ENCODE peak calls at places on chromosomes 7 and 10, in four cellular contexts. T is ovary, D is IMR-90, R is coronary artery. Q is an unnamed sample.

GRCh38 chr7:108076141-108076540 is 54.0 kb downstream of the LAMB4 start:
- DNase-seq in T (no peak), R (no peak), D (no peak), Q (no peak)

GRCh38 chr7:3880221-3880935 is 579.3 kb downstream of the SDK1 start:
- DNase-seq in R (peak; percentile 53), D (no peak), T (no peak), Q (no peak)

GRCh38 chr7:102260856-102261255 is 25.8 kb upstream of the SH2B2 start:
- DNase-seq in T (peak; percentile 52), R (no peak), D (peak; percentile 68), Q (peak; percentile 51)

GRCh38 chr7:157271991-157272324 is 64.8 kb upstream of the DNAJB6 start:
- DNase-seq in T (peak; percentile 82), R (peak; percentile 91), D (peak; percentile 99), Q (peak; percentile 85)

GRCh38 chr7:107014381-107015023 is 30.0 kb upstream of the PRKAR2B start:
- DNase-seq in D (peak; percentile 26), T (no peak), R (no peak), Q (no peak)

GRCh38 chr10:110850099-110850498 is 21.6 kb upstream of the PDCD4 start:
- DNase-seq in D (no peak), T (no peak), R (no peak), Q (no peak)

GRCh38 chr7:36165059-36165458 is 12.0 kb downstream of the EEPD1 start:
- DNase-seq in D (peak; percentile 88), R (no peak), T (no peak), Q (no peak)

GRCh38 chr10:62733654-62734293 is 70.7 kb upstream of the ADO start:
- DNase-seq in D (no peak), T (no peak), R (no peak), Q (no peak)

GRCh38 chr10:122280977-122281376 is 9.9 kb downstream of the BTBD16 start:
- DNase-seq in T (peak; percentile 2), R (peak; percentile 16), D (no peak), Q (no peak)

GRCh38 chr10:29150010-29150409 is 138.9 kb upstream of the LYZL1 start:
- DNase-seq in T (no peak), D (no peak), R (no peak), Q (no peak)

GRCh38 chr7:21923663-21924062 is 22.0 kb downstream of the CDCA7L start:
- DNase-seq in D (peak; percentile 32), T (no peak), R (no peak), Q (no peak)

GRCh38 chr7:85186521-85187241 is at the start of gene SEMA3D:
- DNase-seq in D (peak; percentile 82), R (peak; percentile 86), T (peak; percentile 69), Q (peak; percentile 57)

GRCh38 chr10:6669269-6669859 is 89.3 kb upstream of the PRKCQ start:
- DNase-seq in R (no peak), T (no peak), D (peak; percentile 73), Q (peak; percentile 43)

GRCh38 chr7:93361853-93362252 is 129.7 kb downstream of the VPS50 start:
- DNase-seq in D (no peak), R (no peak), T (no peak), Q (no peak)

GRCh38 chr10:129725011-129725410 is 239.1 kb downstream of the EBF3 start:
- DNase-seq in R (no peak), T (no peak), D (no peak), Q (no peak)

GRCh38 chr7:114481995-114482394 is 67.4 kb downstream of the FOXP2 start:
- DNase-seq in D (peak; percentile 69), R (no peak), T (no peak), Q (peak; percentile 8)

GRCh38 chr10:4260483-4260882 is 475.5 kb upstream of the KLF6 start:
- DNase-seq in T (no peak), D (peak; percentile 82), R (no peak), Q (no peak)

GRCh38 chr10:133109736-133110532 is 22.2 kb downstream of the ADGRA1 start:
- DNase-seq in R (no peak), D (no peak), T (no peak), Q (no peak)

GRCh38 chr10:112517381-112517976 is 70.5 kb downstream of the VTI1A start:
- DNase-seq in T (no peak), D (no peak), R (no peak), Q (no peak)

GRCh38 chr7:36127075-36127740 is 25.8 kb upstream of the EEPD1 start:
- DNase-seq in T (no peak), D (peak; percentile 47), R (no peak), Q (no peak)

GRCh38 chr10:8312079-8312478 is 257.6 kb downstream of the GATA3 start:
- DNase-seq in R (no peak), D (no peak), T (no peak), Q (no peak)

GRCh38 chr10:12597176-12597575 is 247.8 kb downstream of the CAMK1D start:
- DNase-seq in T (no peak), D (no peak), R (no peak), Q (no peak)

GRCh38 chr7:154953006-154953684 is 49.8 kb downstream of the PAXIP1 start:
- DNase-seq in T (peak; percentile 35), R (no peak), D (peak; percentile 29), Q (no peak)

GRCh38 chr7:143408247-143408685 is 390 bp downstream of the EPHA1 start:
- DNase-seq in R (no peak), D (no peak), T (no peak), Q (no peak)

GRCh38 chr10:61939575-61940301 is 38.2 kb downstream of the ARID5B start:
- DNase-seq in T (no peak), D (peak; percentile 90), R (no peak), Q (peak; percentile 54)

GRCh38 chr7:80428161-80429054 is 83.5 kb downstream of the GNAT3 start:
- DNase-seq in T (peak; percentile 31), R (no peak), D (peak; percentile 79), Q (peak; percentile 62)

GRCh38 chr7:155533827-155534690 is 12.3 kb downstream of the CNPY1 start:
- DNase-seq in R (no peak), D (no peak), T (no peak), Q (no peak)

GRCh38 chr10:15370212-15370740 is 813 bp downstream of the FAM171A1 start:
- DNase-seq in R (no peak), T (peak; percentile 31), D (peak; percentile 16), Q (no peak)

GRCh38 chr10:110967009-110967630 is 47.7 kb downstream of the SHOC2 start:
- DNase-seq in D (peak; percentile 8), T (no peak), R (no peak), Q (no peak)

GRCh38 chr10:36096571-36096970 is 454.5 kb upstream of the FZD8 start:
- DNase-seq in T (no peak), D (peak; percentile 63), R (no peak), Q (no peak)

GRCh38 chr7:47724335-47724982 is 142.5 kb upstream of the TNS3 start:
- DNase-seq in R (no peak), T (no peak), D (peak; percentile 96), Q (peak; percentile 33)

GRCh38 chr7:34260282-34260681 is 354.9 kb downstream of the BMPER start:
- DNase-seq in D (peak; percentile 94), T (no peak), R (no peak), Q (peak; percentile 62)

GRCh38 chr10:119219747-119220320 is 12.5 kb downstream of the GRK5 start:
- DNase-seq in R (no peak), D (no peak), T (no peak), Q (no peak)

GRCh38 chr10:103784089-103784488 is 71.3 kb downstream of the SH3PXD2A start:
- DNase-seq in T (no peak), D (no peak), R (no peak), Q (no peak)

GRCh38 chr10:125999694-126000093 is 103.3 kb downstream of the FANK1 start:
- DNase-seq in D (no peak), R (no peak), T (no peak), Q (no peak)

GRCh38 chr10:113736576-113736975 is 14.9 kb upstream of the PLEKHS1 start:
- DNase-seq in T (no peak), R (no peak), D (no peak), Q (peak; percentile 42)

GRCh38 chr7:130921391-130922180 is 187.6 kb upstream of the KLF14 start:
- DNase-seq in T (peak; percentile 58), D (peak; percentile 85), R (peak; percentile 95), Q (peak; percentile 97)

GRCh38 chr10:47241946-47242900 is 57.8 kb upstream of the GDF10 start:
- DNase-seq in D (no peak), T (no peak), R (peak; percentile 55), Q (peak; percentile 19)

GRCh38 chr7:86559096-86559495 is 84.6 kb upstream of the GRM3 start:
- DNase-seq in R (no peak), T (no peak), D (no peak), Q (no peak)

GRCh38 chr7:6451224-6451705 is 3.5 kb upstream of the DAGLB start:
- DNase-seq in R (no peak), D (no peak), T (no peak), Q (no peak)

GRCh38 chr10:27345455-27345909 is 104.9 kb upstream of the ACBD5 start:
- DNase-seq in D (no peak), T (no peak), R (no peak), Q (no peak)
- H3K4me3 ChIP-seq in D (no peak overlapping the region), T (no peak overlapping the region), R (no peak overlapping the region), Q (no peak overlapping the region)

DNA sequence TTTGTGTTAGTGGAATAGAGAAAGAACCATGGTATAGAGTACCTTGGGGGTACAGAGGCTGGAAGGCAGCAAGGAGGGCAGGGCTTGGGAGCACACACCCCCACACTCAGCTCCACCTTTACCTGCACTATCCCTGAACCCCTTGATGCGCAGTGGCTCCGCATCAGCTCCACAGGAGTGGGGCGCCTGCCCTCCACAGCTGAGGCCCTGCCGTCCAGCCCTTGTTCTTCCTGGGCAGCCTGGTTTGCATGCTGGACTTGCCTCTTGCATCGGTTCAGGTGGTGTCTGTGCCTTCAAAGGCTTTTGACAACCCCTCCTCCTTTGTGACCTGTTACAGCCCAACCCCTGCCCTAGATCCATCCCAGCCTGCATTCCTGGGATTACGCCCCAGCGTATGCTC is 52.6 kb upstream of the ZNF32 start:
- DNase-seq in T (no peak), R (no peak), D (no peak), Q (no peak)
- TF ChIP-seq CTCF in T (no peak), R (no peak), D (no peak), Q (no peak)

GRCh38 chr10:92238062-92238585 is 52.8 kb downstream of the CPEB3 start:
- DNase-seq in R (no peak), T (no peak), D (no peak), Q (no peak)
- H3K4me3 ChIP-seq in R (peak overlapping the region; percentile 84), T (peak overlapping the region; percentile 49), D (no peak overlapping the region), Q (no peak overlapping the region)

GRCh38 chr7:50982626-50983025 is 199.9 kb upstream of the GRB10 start:
- DNase-seq in D (no peak), T (no peak), R (no peak), Q (no peak)
- TF ChIP-seq CTCF in D (no peak), T (no peak), R (no peak), Q (peak; percentile 12)

DNA sequence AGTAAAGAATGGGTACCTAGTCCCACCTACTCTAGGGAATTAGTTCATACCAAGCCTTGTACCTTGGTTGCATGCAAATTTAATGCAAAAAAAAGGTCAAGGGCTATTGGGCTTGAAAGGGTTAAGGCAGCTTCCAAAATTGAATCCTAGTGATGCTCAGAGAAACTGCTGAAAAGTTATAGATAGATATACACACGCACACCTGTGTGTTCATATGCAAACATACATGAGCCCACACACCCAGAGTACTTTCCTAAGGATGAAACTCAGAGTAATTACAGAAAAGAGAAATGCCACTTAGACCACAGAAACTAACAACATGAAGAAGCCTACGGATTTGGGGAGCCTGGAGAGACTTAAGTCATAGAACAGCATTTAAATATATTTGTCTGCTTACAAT is 1.5 kb downstream of the SLC25A13 start:
- DNase-seq in T (no peak), D (no peak), R (no peak), Q (no peak)
- H3K4me3 ChIP-seq in T (peak overlapping the region; percentile 99), D (no peak overlapping the region), R (peak overlapping the region; percentile 84), Q (no peak overlapping the region)